ENCODE peak calls at places on chromosomes 3 and 15, in seven cellular contexts. C is cardiac fibroblast, J is B cell, X is fibroblast of villous mesenchyme, Z is kidney epithelial cell, O is foreskin fibroblast, A is GM10248. G is an unnamed sample.

GRCh38 chr3:195182470-195182795 is 88.5 kb downstream of the XXYLT1 start:
- DNase-seq in C (peak), J (no peak), X (peak), Z (peak), O (peak), A (no peak), G (no peak)

GRCh38 chr3:46119709-46120498 is 88.2 kb downstream of the CCR1 start:
- DNase-seq in C (no peak), J (no peak), X (no peak), Z (no peak), O (no peak), A (no peak), G (no peak)

GRCh38 chr3:195196266-195196665 is 74.7 kb downstream of the XXYLT1 start:
- DNase-seq in C (peak), J (no peak), X (peak), Z (no peak), O (peak), A (no peak), G (no peak)

GRCh38 chr3:1499694-1500093 is 406.9 kb downstream of the CNTN6 start:
- DNase-seq in C (no peak), J (no peak), X (no peak), Z (no peak), O (no peak), A (no peak), G (no peak)

GRCh38 chr3:13405614-13406013 is 14.5 kb downstream of the NUP210 start:
- DNase-seq in C (no peak), J (no peak), X (no peak), Z (no peak), O (no peak), A (no peak), G (no peak)

GRCh38 chr3:188180114-188180513 is 26.2 kb downstream of the LPP start:
- DNase-seq in C (no peak), J (peak), X (no peak), Z (no peak), O (no peak), A (no peak), G (no peak)

GRCh38 chr3:16849795-16850194 is 35.0 kb upstream of the PLCL2 start:
- DNase-seq in C (peak), J (no peak), X (peak), Z (no peak), O (peak), A (no peak), G (no peak)

GRCh38 chr3:37183375-37183831 is 9.0 kb upstream of the LRRFIP2 start:
- DNase-seq in C (peak), J (no peak), X (peak), Z (peak), O (peak), A (no peak), G (no peak)

GRCh38 chr15:80850941-80851451 is 71.8 kb downstream of the CEMIP start:
- DNase-seq in C (no peak), J (no peak), X (no peak), Z (peak), O (no peak), A (no peak), G (no peak)

GRCh38 chr15:51755790-51756189 is 4.4 kb downstream of the TMOD2 start:
- DNase-seq in C (no peak), J (no peak), X (no peak), Z (no peak), O (no peak), A (no peak), G (no peak)

GRCh38 chr3:58998476-58999117 is 51.2 kb downstream of the CFAP20DC start:
- DNase-seq in C (peak), J (no peak), X (peak), Z (peak), O (peak), A (no peak), G (no peak)

GRCh38 chr15:88657326-88658069 is 18.7 kb downstream of the ISG20 start:
- DNase-seq in C (peak), J (no peak), X (peak), Z (no peak), O (peak), A (peak), G (peak)
- TF ChIP-seq CTCF in C (peak), J (no peak), X (peak), Z (peak), O (peak), A (peak), G (peak)

GRCh38 chr3:126572343-126572742 is 13.6 kb upstream of the C3orf22 start:
- DNase-seq in C (no peak), J (no peak), X (no peak), Z (no peak), O (no peak), A (no peak), G (no peak)

GRCh38 chr3:126569390-126569975 is 10.8 kb upstream of the C3orf22 start:
- DNase-seq in C (no peak), J (no peak), X (no peak), Z (no peak), O (no peak), A (no peak), G (no peak)

GRCh38 chr3:126568776-126569342 is 10.1 kb upstream of the C3orf22 start:
- DNase-seq in C (no peak), J (no peak), X (no peak), Z (no peak), O (no peak), A (peak), G (no peak)

GRCh38 chr3:126571078-126571477 is 12.3 kb upstream of the C3orf22 start:
- DNase-seq in C (no peak), J (no peak), X (no peak), Z (no peak), O (no peak), A (peak), G (no peak)

GRCh38 chr3:126570103-126570541 is 11.4 kb upstream of the C3orf22 start:
- DNase-seq in C (no peak), J (no peak), X (no peak), Z (no peak), O (no peak), A (peak), G (peak)
- TF ChIP-seq CTCF in C (peak), J (no peak), X (no peak), Z (no peak), O (no peak), A (no peak), G (no peak)

DNA sequence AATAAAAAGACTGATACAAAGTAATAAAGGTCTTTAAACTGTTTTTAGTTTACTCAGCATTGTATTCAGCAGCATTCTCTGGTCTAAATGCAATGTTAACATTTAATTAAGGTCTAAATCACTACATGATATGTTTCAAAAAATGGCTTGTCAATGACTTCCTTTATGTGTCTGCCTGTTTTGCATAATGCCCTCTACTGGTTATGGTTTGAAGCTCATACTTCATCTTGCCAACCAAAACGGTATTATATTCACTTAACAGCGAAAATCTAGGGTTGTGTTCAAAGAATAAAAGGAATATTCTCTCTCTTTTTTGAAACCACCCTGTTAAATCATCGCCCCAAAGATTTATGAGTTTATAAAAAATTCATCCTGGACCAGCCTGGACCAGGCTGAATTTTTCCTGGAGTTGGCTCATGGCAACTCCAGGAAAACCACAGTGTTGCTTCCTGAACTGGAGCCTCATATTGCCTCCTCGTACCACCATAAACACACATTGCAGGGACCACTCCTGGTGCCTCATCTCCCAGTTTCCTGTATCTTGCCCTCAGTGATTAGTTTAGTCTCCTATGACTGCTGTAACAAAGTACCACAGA is 6.7 kb upstream of the NCEH1 start:
- DNase-seq in C (peak), J (no peak), X (no peak), Z (no peak), O (no peak), A (no peak), G (no peak)
- TF ChIP-seq CTCF in C (peak), J (no peak), X (peak), Z (peak), O (peak), A (no peak), G (no peak)

GRCh38 chr15:45378149-45378912 is at the start of gene GATM:
- DNase-seq in C (peak), J (peak), X (peak), Z (peak), O (peak), A (peak), G (peak)
- TF ChIP-seq CTCF in C (peak), J (peak), X (peak), Z (peak), O (peak), A (no peak), G (no peak)